ENCODE peak calls at places on chromosomes 3 and 15, in four cellular contexts. One of them, this sample, is unnamed.

GRCh38 chr3:10026084-10026890 is at the start of gene FANCD2:
- DNase-seq in COR-L47: peak
- DNase-seq in heart left ventricle: peak
- DNase-seq in sigmoid colon: peak
- DNase-seq in this sample: peak

GRCh38 chr3:71778353-71778752 is 6.6 kb downstream of the PROK2 start:
- DNase-seq in heart left ventricle: no peak
- DNase-seq in COR-L47: no peak
- DNase-seq in sigmoid colon: no peak
- DNase-seq in this sample: no peak

GRCh38 chr15:90934256-90934948 is 683 bp upstream of the UNC45A start:
- DNase-seq in sigmoid colon: peak
- DNase-seq in heart left ventricle: peak
- DNase-seq in COR-L47: peak
- DNase-seq in this sample: peak

GRCh38 chr3:16319307-16319706 is 54.3 kb downstream of the OXNAD1 start:
- DNase-seq in sigmoid colon: no peak
- DNase-seq in COR-L47: peak
- DNase-seq in heart left ventricle: no peak
- DNase-seq in this sample: no peak

GRCh38 chr15:32857732-32858131 is 139.9 kb downstream of the GREM1 start:
- DNase-seq in COR-L47: no peak
- DNase-seq in sigmoid colon: no peak
- DNase-seq in heart left ventricle: no peak
- DNase-seq in this sample: no peak

GRCh38 chr3:87309601-87310000 is 33.2 kb upstream of the POU1F1 start:
- DNase-seq in heart left ventricle: no peak
- DNase-seq in COR-L47: no peak
- DNase-seq in sigmoid colon: no peak
- DNase-seq in this sample: no peak

GRCh38 chr15:77028451-77029165 is 33.7 kb downstream of the PSTPIP1 start:
- DNase-seq in heart left ventricle: peak
- DNase-seq in COR-L47: no peak
- DNase-seq in sigmoid colon: peak
- DNase-seq in this sample: peak

GRCh38 chr15:31352911-31353811 is 26.5 kb downstream of the KLF13 start:
- DNase-seq in heart left ventricle: peak
- DNase-seq in sigmoid colon: peak
- DNase-seq in COR-L47: peak
- DNase-seq in this sample: no peak

GRCh38 chr3:152960684-152961083 is 125.8 kb downstream of the P2RY1 start:
- DNase-seq in heart left ventricle: no peak
- DNase-seq in COR-L47: no peak
- DNase-seq in sigmoid colon: no peak
- DNase-seq in this sample: no peak

GRCh38 chr3:100915706-100916105 is 77.5 kb downstream of the ABI3BP start:
- DNase-seq in heart left ventricle: no peak
- DNase-seq in COR-L47: no peak
- DNase-seq in sigmoid colon: no peak
- DNase-seq in this sample: no peak

GRCh38 chr3:156727519-156728205 is 53.3 kb downstream of the TIPARP start:
- DNase-seq in sigmoid colon: no peak
- DNase-seq in heart left ventricle: no peak
- DNase-seq in COR-L47: no peak
- DNase-seq in this sample: no peak

GRCh38 chr3:17558565-17558964 is 183.9 kb downstream of the TBC1D5 start:
- DNase-seq in heart left ventricle: no peak
- DNase-seq in COR-L47: no peak
- DNase-seq in sigmoid colon: no peak
- DNase-seq in this sample: no peak

GRCh38 chr3:65549626-65549959 is 489.1 kb downstream of the MAGI1 start:
- DNase-seq in heart left ventricle: no peak
- DNase-seq in COR-L47: no peak
- DNase-seq in sigmoid colon: no peak
- DNase-seq in this sample: no peak

GRCh38 chr3:152264378-152264777 is 4.4 kb upstream of the MBNL1 start:
- DNase-seq in sigmoid colon: no peak
- DNase-seq in COR-L47: no peak
- DNase-seq in heart left ventricle: no peak
- DNase-seq in this sample: no peak